ENCODE peak calls at places on chromosomes 4 and X, in nine cellular contexts. O is D341Med; W is ecto neural progenitor cell; G is GM03348; B is non-pigmented ciliary epithelial cell; V is T-cell; C is occipital lobe; I is AG04450; A is stimulated activated CD4-positive, alpha-beta T cell treated with anti-CD3 and anti-CD28 coated beads, Interleukin-4, amount 100 ng/mL, for 4 hours. P is an unnamed sample.

GRCh38 chr4:186557486-186557885 is 2.1 kb upstream of the MTNR1A start:
- DNase-seq in G (peak), O (peak), W (no peak), A (no peak), V (no peak), C (no peak), B (no peak), I (no peak), P (no peak)

GRCh38 chr4:3321295-3321889 is 28.6 kb downstream of the RGS12 start:
- DNase-seq in V (no peak), B (no peak), I (no peak), W (peak), O (no peak), A (no peak), G (peak), C (no peak), P (no peak)

GRCh38 chrX:45584717-45585116 is 384.0 kb upstream of the DIPK2B start:
- DNase-seq in V (no peak), C (no peak), A (no peak), O (no peak), B (no peak), G (no peak), W (no peak), I (no peak), P (no peak)

GRCh38 chrX:85630901-85631300 is 251.4 kb upstream of the POF1B start:
- DNase-seq in B (no peak), C (no peak), V (no peak), W (no peak), I (no peak), G (no peak), A (no peak), O (no peak), P (no peak)

GRCh38 chr4:6873792-6874461 is 35.7 kb upstream of the TBC1D14 start:
- DNase-seq in A (peak), C (peak), V (peak), W (peak), G (peak), O (peak), B (no peak), I (no peak), P (peak)

GRCh38 chr4:108172780-108173598 is 4.3 kb upstream of the LEF1 start:
- DNase-seq in O (peak), B (no peak), C (no peak), V (peak), I (no peak), A (peak), W (peak), G (peak), P (no peak)

GRCh38 chr4:10298681-10299080 is 158.5 kb downstream of the ZNF518B start:
- DNase-seq in G (no peak), V (no peak), O (no peak), W (no peak), I (no peak), A (no peak), B (no peak), C (no peak), P (no peak)

GRCh38 chr4:165799384-165799815 is 73.6 kb upstream of the TLL1 start:
- DNase-seq in O (no peak), G (no peak), A (no peak), V (no peak), C (no peak), W (no peak), B (no peak), I (no peak), P (no peak)

GRCh38 chr4:3025881-3026280 is 48.5 kb downstream of the HTT-AS start:
- DNase-seq in W (no peak), G (no peak), V (no peak), C (no peak), B (no peak), I (no peak), A (no peak), O (no peak), P (no peak)

GRCh38 chrX:118171354-118171753 is 54.7 kb upstream of the KLHL13 start:
- DNase-seq in G (no peak), V (no peak), A (no peak), W (no peak), O (no peak), B (no peak), C (no peak), I (no peak), P (no peak)

GRCh38 chr4:1577818-1578217 is 106.3 kb downstream of the FAM53A start:
- DNase-seq in B (no peak), W (no peak), V (no peak), I (no peak), C (no peak), A (no peak), G (no peak), O (no peak), P (no peak)

GRCh38 chr4:124933521-124933920 is 221.0 kb upstream of the ANKRD50 start:
- DNase-seq in V (no peak), O (no peak), B (no peak), A (no peak), W (no peak), I (no peak), G (no peak), C (no peak), P (no peak)

GRCh38 chrX:29858714-29859113 is 356.6 kb upstream of the MAGEB2 start:
- DNase-seq in G (peak), O (no peak), W (no peak), V (no peak), B (no peak), A (no peak), C (no peak), I (peak), P (no peak)

GRCh38 chrX:153771261-153771681 is 7.2 kb downstream of the PLXNB3 start:
- DNase-seq in V (no peak), W (no peak), C (no peak), B (no peak), I (no peak), O (peak), G (no peak), A (no peak), P (no peak)

GRCh38 chrX:56729152-56729557 is at the start of gene NBDY:
- DNase-seq in O (peak), B (no peak), V (peak), C (peak), W (peak), G (peak), I (no peak), A (peak), P (no peak)

GRCh38 chr4:30721353-30722091 is 1.4 kb downstream of the PCDH7 start:
- DNase-seq in W (peak), I (no peak), O (peak), A (no peak), B (no peak), V (no peak), C (no peak), G (peak), P (no peak)

GRCh38 chr4:134132086-134132783 is 69.4 kb downstream of the PABPC4L start:
- DNase-seq in A (no peak), G (no peak), V (no peak), C (no peak), W (no peak), I (no peak), B (no peak), O (no peak), P (no peak)

GRCh38 chrX:47316276-47317025 is 53.9 kb upstream of the ZNF157 start:
- DNase-seq in I (no peak), C (no peak), G (peak), A (no peak), O (no peak), W (peak), B (no peak), V (no peak), P (no peak)

GRCh38 chr4:187235456-187236170 is 512.0 kb upstream of the FAT1 start:
- DNase-seq in G (no peak), I (no peak), W (no peak), B (no peak), A (no peak), O (no peak), C (peak), V (no peak), P (no peak)

GRCh38 chr4:98166025-98166730 is 22.9 kb upstream of the STPG2 start:
- DNase-seq in G (no peak), W (no peak), V (no peak), B (no peak), C (no peak), A (no peak), I (no peak), O (no peak), P (no peak)

GRCh38 chr4:180059216-180059881 is 2183.9 kb upstream of the TENM3 start:
- DNase-seq in V (no peak), G (no peak), I (no peak), A (no peak), B (no peak), W (peak), C (no peak), O (peak), P (no peak)

GRCh38 chrX:97026406-97026805 is 142.7 kb downstream of the RPA4 start:
- DNase-seq in G (no peak), A (no peak), I (no peak), C (no peak), O (no peak), W (no peak), V (no peak), B (no peak), P (no peak)

GRCh38 chr4:13268165-13268564 is 216.0 kb downstream of the RAB28 start:
- DNase-seq in B (no peak), G (no peak), I (no peak), O (no peak), A (no peak), W (no peak), V (no peak), C (no peak), P (no peak)